ENCODE peak calls at places on chromosomes 2 and 18, in five cellular contexts. X, P, S, O and N are unnamed samples.

GRCh38 chr2:234102112-234102511 is 51.6 kb downstream of the SPP2 start:
- DNase-seq in X (peak; percentile 18), P (no peak), S (no peak), O (no peak), N (no peak)

GRCh38 chr2:44616616-44617266 is 255.0 kb downstream of the CAMKMT start:
- DNase-seq in X (no peak), P (no peak), S (no peak), O (no peak), N (no peak)

GRCh38 chr18:35193313-35193712 is 47.5 kb upstream of the ZNF397 start:
- DNase-seq in X (no peak), P (no peak), S (no peak), O (no peak), N (no peak)

GRCh38 chr2:157324331-157324843 is 1.2 kb downstream of the ERMN start:
- DNase-seq in X (no peak), P (no peak), S (no peak), O (no peak), N (no peak)

GRCh38 chr2:121480826-121481225 is 49.9 kb upstream of the RNU4ATAC start:
- DNase-seq in X (no peak), P (no peak), S (no peak), O (no peak), N (peak; percentile 61)

GRCh38 chr18:71115261-71115660 is 826.4 kb downstream of the SOCS6 start:
- DNase-seq in X (no peak), P (no peak), S (no peak), O (no peak), N (no peak)

GRCh38 chr2:73343992-73344391 is 41.6 kb upstream of the ALMS1 start:
- DNase-seq in X (no peak), P (no peak), S (no peak), O (no peak), N (no peak)

GRCh38 chr18:55587341-55588000 is 521 bp downstream of the TCF4 start:
- DNase-seq in X (no peak), P (no peak), S (no peak), O (no peak), N (peak; percentile 20)

GRCh38 chr2:241565413-241565812 is 6.9 kb downstream of the BOK start:
- DNase-seq in X (no peak), P (no peak), S (no peak), O (peak; percentile 37), N (no peak)

GRCh38 chr2:44642123-44642857 is 280.5 kb downstream of the CAMKMT start:
- DNase-seq in X (no peak), P (no peak), S (no peak), O (no peak), N (no peak)

GRCh38 chr2:142140434-142140845 is 9.6 kb upstream of the LRP1B start:
- DNase-seq in X (peak; percentile 10), P (no peak), S (no peak), O (no peak), N (no peak)

GRCh38 chr2:26139269-26140183 is 33.4 kb upstream of the GAREM2 start:
- DNase-seq in X (peak; percentile 44), P (no peak), S (no peak), O (no peak), N (no peak)

GRCh38 chr2:18118703-18119102 is 240.2 kb downstream of the KCNS3 start:
- DNase-seq in X (no peak), P (no peak), S (no peak), O (no peak), N (no peak)

GRCh38 chr18:75133721-75134645 is 75.0 kb downstream of the PTGR3 start:
- DNase-seq in X (no peak), P (no peak), S (peak; percentile 23), O (no peak), N (no peak)

GRCh38 chr18:63074987-63075404 is 244.6 kb downstream of the BCL2 start:
- DNase-seq in X (peak; percentile 40), P (peak; percentile 83), S (peak; percentile 87), O (peak; percentile 86), N (peak; percentile 92)

GRCh38 chr2:128274218-128274617 is 44.5 kb downstream of the HS6ST1 start:
- DNase-seq in X (no peak), P (no peak), S (no peak), O (no peak), N (no peak)

GRCh38 chr18:68428026-68428425 is 286.9 kb downstream of the TMX3 start:
- DNase-seq in X (no peak), P (no peak), S (no peak), O (no peak), N (no peak)

GRCh38 chr2:75525434-75526308 is 35.1 kb downstream of the EVA1A start:
- DNase-seq in X (no peak), P (no peak), S (no peak), O (no peak), N (no peak)

GRCh38 chr2:231057590-231057989 is 923 bp downstream of the PSMD1 start:
- DNase-seq in X (no peak), P (no peak), S (no peak), O (no peak), N (no peak)

GRCh38 chr2:204505488-204505887 is 39.8 kb upstream of the PARD3B start:
- DNase-seq in X (no peak), P (no peak), S (no peak), O (no peak), N (no peak)

GRCh38 chr2:168738057-168738456 is 64.4 kb upstream of the NOSTRIN start:
- DNase-seq in X (no peak), P (no peak), S (no peak), O (no peak), N (no peak)

GRCh38 chr18:13713455-13714055 is 12.8 kb downstream of the FAM210A start:
- DNase-seq in X (no peak), P (no peak), S (no peak), O (no peak), N (no peak)

GRCh38 chr2:209637293-209637692 is 134.3 kb upstream of the UNC80 start:
- DNase-seq in X (no peak), P (no peak), S (no peak), O (no peak), N (no peak)

DNA sequence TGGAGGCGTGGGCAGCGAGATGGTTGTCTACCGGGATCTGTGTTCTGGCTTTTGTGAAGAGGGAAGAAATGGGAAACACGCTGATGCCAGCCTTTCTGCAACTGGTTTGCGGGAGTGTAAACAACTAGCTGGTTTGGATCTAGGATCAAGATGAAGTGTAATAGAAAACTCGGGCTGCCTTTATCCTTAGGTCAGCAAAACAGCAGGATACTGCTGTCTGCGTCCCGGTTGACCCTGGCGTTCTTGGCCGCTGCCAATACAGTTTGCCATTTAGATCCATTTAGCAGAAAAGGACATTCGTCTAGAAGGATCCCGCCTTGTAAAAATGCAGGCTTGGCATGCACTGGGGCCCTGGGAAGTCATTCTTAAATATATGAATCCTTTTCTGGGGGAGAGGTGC is 42.0 kb downstream of the RAB31 start:
- DNase-seq in X (no peak), P (no peak), S (no peak), O (no peak), N (no peak)
- H3K4me1 ChIP-seq in X (peaks cover 23% of the 10 kb centered on the region), P (peaks cover 3% of the 10 kb centered on the region), S (no peaks in the 10 kb centered on the region), O (peaks cover 13% of the 10 kb centered on the region), N (no peaks in the 10 kb centered on the region)

DNA sequence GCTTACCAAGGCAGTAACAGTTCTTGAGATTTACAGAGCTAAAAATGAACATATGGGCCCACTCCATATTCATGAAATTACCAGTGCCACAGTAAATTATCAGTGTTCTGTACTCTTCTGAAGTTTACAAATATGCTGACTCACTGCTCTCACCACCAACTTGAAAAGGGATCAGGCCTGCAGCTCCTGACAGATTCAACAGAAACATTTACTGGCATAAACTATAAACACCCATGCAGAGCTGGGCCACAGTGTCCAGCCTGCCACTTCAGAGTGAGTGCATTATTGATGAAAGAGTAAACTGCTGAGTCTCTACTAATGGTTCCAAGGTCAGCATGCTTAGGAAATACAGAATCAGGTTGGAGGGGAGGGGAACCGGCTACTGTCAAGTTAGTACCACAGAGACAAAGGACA is 83.1 kb downstream of the FARSB start:
- DNase-seq in X (peak; percentile 18), P (no peak), S (no peak), O (no peak), N (no peak)
- H3K27ac ChIP-seq in X (peak overlapping the region; percentile 28), P (no peak overlapping the region), S (no peak overlapping the region), O (no peak overlapping the region), N (peak overlapping the region; percentile 61)

GRCh38 chr2:98463988-98464771 is 19.5 kb downstream of the INPP4A start:
- DNase-seq in X (no peak), P (peak; percentile 35), S (no peak), O (no peak), N (no peak)

GRCh38 chr2:98463551-98463971 is 18.9 kb downstream of the INPP4A start:
- DNase-seq in X (no peak), P (no peak), S (no peak), O (no peak), N (no peak)

GRCh38 chr2:98465456-98466201 is 21.0 kb downstream of the INPP4A start:
- DNase-seq in X (no peak), P (peak; percentile 88), S (no peak), O (peak; percentile 82), N (peak; percentile 92)

GRCh38 chr2:98463081-98463481 is 18.4 kb downstream of the INPP4A start:
- DNase-seq in X (no peak), P (peak; percentile 13), S (no peak), O (no peak), N (no peak)

DNA sequence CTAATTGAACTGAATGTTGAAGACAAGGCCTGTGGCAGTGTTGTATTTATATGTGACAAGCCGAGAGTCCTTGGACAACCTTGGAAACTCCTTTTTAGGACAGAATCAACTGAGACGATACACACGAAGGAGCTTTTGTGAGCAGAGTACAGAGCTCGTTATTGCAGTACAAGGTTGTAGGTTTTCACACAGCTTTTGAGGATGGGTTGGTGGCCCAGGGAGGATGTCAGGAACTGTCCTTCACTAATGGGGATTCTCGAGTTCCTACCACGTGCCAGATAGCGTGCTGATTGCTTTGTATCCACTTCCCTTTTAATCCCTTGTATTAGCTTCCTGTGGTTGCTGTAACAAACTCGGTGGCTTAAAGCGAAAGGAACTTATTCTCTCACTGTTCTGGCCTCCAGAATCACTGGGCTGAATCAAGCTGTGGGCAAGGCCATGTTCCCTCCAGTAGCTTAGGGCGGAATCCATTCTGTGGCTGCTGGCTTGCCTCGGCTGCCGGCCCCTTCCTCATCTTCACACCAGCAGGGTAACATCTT is 20.2 kb downstream of the INPP4A start:
- DNase-seq in X (no peak), P (peak; percentile 50), S (no peak), O (no peak), N (no peak)
- H3K4me1 ChIP-seq in X (peaks cover 21% of the 10 kb centered on the region), P (peaks cover 15% of the 10 kb centered on the region), S (peaks cover 31% of the 10 kb centered on the region), O (peaks cover 63% of the 10 kb centered on the region), N (peaks cover 16% of the 10 kb centered on the region)

GRCh38 chr2:40497251-40497859 is 45.5 kb upstream of the SLC8A1 start:
- DNase-seq in X (no peak), P (no peak), S (no peak), O (no peak), N (no peak)
- H3K27ac ChIP-seq in X (no peak overlapping the region), P (no peak overlapping the region), S (no peak overlapping the region), O (no peak overlapping the region), N (no peak overlapping the region)